ENCODE peak calls at places on chromosomes 11 and 22, in five cellular contexts. One of them, this sample, is unnamed.

GRCh38 chr22:42202669-42203068 is 67.8 kb downstream of the TCF20 start:
- DNase-seq in CD4-positive, alpha-beta T cell: peak; percentile 25
- DNase-seq in uterus: no peak
- DNase-seq in aorta: no peak
- DNase-seq in tibial artery: no peak
- DNase-seq in this sample: no peak

GRCh38 chr11:556175-556699 is 4.3 kb downstream of the LMNTD2 start:
- DNase-seq in uterus: no peak
- DNase-seq in tibial artery: no peak
- DNase-seq in aorta: no peak
- DNase-seq in CD4-positive, alpha-beta T cell: no peak
- DNase-seq in this sample: no peak

GRCh38 chr22:41939981-41940852 is 6.7 kb downstream of the CENPM start:
- DNase-seq in uterus: no peak
- DNase-seq in tibial artery: no peak
- DNase-seq in CD4-positive, alpha-beta T cell: peak; percentile 87
- DNase-seq in aorta: no peak
- DNase-seq in this sample: no peak

GRCh38 chr11:32374261-32374711 is 61.1 kb downstream of the WT1 start:
- DNase-seq in aorta: no peak
- DNase-seq in CD4-positive, alpha-beta T cell: no peak
- DNase-seq in uterus: peak; percentile 51
- DNase-seq in tibial artery: no peak
- DNase-seq in this sample: no peak

GRCh38 chr11:105935791-105936190 is 86.2 kb downstream of the MSANTD4 start:
- DNase-seq in tibial artery: no peak
- DNase-seq in aorta: no peak
- DNase-seq in CD4-positive, alpha-beta T cell: no peak
- DNase-seq in uterus: no peak
- DNase-seq in this sample: no peak

GRCh38 chr11:80084614-80085013 is 643.8 kb upstream of the TENM4 start:
- DNase-seq in CD4-positive, alpha-beta T cell: no peak
- DNase-seq in uterus: no peak
- DNase-seq in aorta: no peak
- DNase-seq in tibial artery: no peak
- DNase-seq in this sample: no peak

GRCh38 chr11:87466228-87466627 is 428.5 kb downstream of the TMEM135 start:
- DNase-seq in CD4-positive, alpha-beta T cell: no peak
- DNase-seq in aorta: no peak
- DNase-seq in uterus: peak; percentile 76
- DNase-seq in tibial artery: no peak
- DNase-seq in this sample: no peak

GRCh38 chr11:69180726-69181125 is 25.0 kb downstream of the SMIM38 start:
- DNase-seq in uterus: no peak
- DNase-seq in tibial artery: no peak
- DNase-seq in CD4-positive, alpha-beta T cell: no peak
- DNase-seq in aorta: no peak
- DNase-seq in this sample: no peak

GRCh38 chr11:77968337-77968736 is 26.1 kb downstream of the INTS4 start:
- DNase-seq in aorta: no peak
- DNase-seq in tibial artery: no peak
- DNase-seq in uterus: no peak
- DNase-seq in CD4-positive, alpha-beta T cell: no peak
- DNase-seq in this sample: no peak

GRCh38 chr11:115501895-115502589 is 2.2 kb downstream of the CADM1 start:
- DNase-seq in CD4-positive, alpha-beta T cell: no peak
- DNase-seq in aorta: no peak
- DNase-seq in tibial artery: no peak
- DNase-seq in uterus: no peak
- DNase-seq in this sample: peak; percentile 23

GRCh38 chr22:35524966-35525686 is 15.5 kb upstream of the RASD2 start:
- DNase-seq in tibial artery: no peak
- DNase-seq in uterus: peak; percentile 62
- DNase-seq in CD4-positive, alpha-beta T cell: no peak
- DNase-seq in aorta: no peak
- DNase-seq in this sample: no peak

GRCh38 chr11:68714047-68714856 is 29.9 kb downstream of the GAL start:
- DNase-seq in CD4-positive, alpha-beta T cell: no peak
- DNase-seq in aorta: no peak
- DNase-seq in uterus: no peak
- DNase-seq in tibial artery: no peak
- DNase-seq in this sample: no peak

GRCh38 chr22:25998118-25998775 is 171.0 kb upstream of the SEZ6L start:
- DNase-seq in CD4-positive, alpha-beta T cell: no peak
- DNase-seq in uterus: no peak
- DNase-seq in aorta: no peak
- DNase-seq in tibial artery: no peak
- DNase-seq in this sample: no peak

GRCh38 chr11:108286369-108286768 is 63.5 kb downstream of the ATM start:
- DNase-seq in uterus: no peak
- DNase-seq in tibial artery: no peak
- DNase-seq in CD4-positive, alpha-beta T cell: no peak
- DNase-seq in aorta: no peak
- DNase-seq in this sample: no peak

GRCh38 chr11:131195801-131196517 is 174.5 kb upstream of the NTM start:
- DNase-seq in uterus: peak; percentile 18
- DNase-seq in CD4-positive, alpha-beta T cell: no peak
- DNase-seq in aorta: no peak
- DNase-seq in tibial artery: no peak
- DNase-seq in this sample: no peak

GRCh38 chr11:78350101-78350645 is 67.4 kb downstream of the GAB2 start:
- DNase-seq in tibial artery: no peak
- DNase-seq in aorta: no peak
- DNase-seq in CD4-positive, alpha-beta T cell: no peak
- DNase-seq in uterus: peak; percentile 30
- DNase-seq in this sample: no peak

GRCh38 chr22:34903416-34903815 is 162.5 kb upstream of the ISX start:
- DNase-seq in tibial artery: no peak
- DNase-seq in CD4-positive, alpha-beta T cell: no peak
- DNase-seq in aorta: no peak
- DNase-seq in uterus: no peak
- DNase-seq in this sample: no peak

GRCh38 chr11:121613724-121614123 is 161.0 kb upstream of the SORL1-AS1 start:
- DNase-seq in aorta: no peak
- DNase-seq in tibial artery: no peak
- DNase-seq in CD4-positive, alpha-beta T cell: no peak
- DNase-seq in uterus: no peak
- DNase-seq in this sample: no peak

GRCh38 chr22:37808294-37808657 is 542 bp downstream of the GCAT start:
- DNase-seq in CD4-positive, alpha-beta T cell: no peak
- DNase-seq in aorta: no peak
- DNase-seq in tibial artery: no peak
- DNase-seq in uterus: no peak
- DNase-seq in this sample: no peak

GRCh38 chr22:43561421-43562178 is 149.8 kb downstream of the MPPED1 start:
- DNase-seq in tibial artery: no peak
- DNase-seq in aorta: no peak
- DNase-seq in CD4-positive, alpha-beta T cell: no peak
- DNase-seq in uterus: no peak
- DNase-seq in this sample: no peak

GRCh38 chr22:26432619-26433311 is 3.7 kb downstream of the ASPHD2 start:
- DNase-seq in aorta: no peak
- DNase-seq in uterus: no peak
- DNase-seq in CD4-positive, alpha-beta T cell: no peak
- DNase-seq in tibial artery: no peak
- DNase-seq in this sample: no peak

GRCh38 chr22:46971141-46971775 is 208.8 kb downstream of the TBC1D22A start:
- DNase-seq in tibial artery: no peak
- DNase-seq in CD4-positive, alpha-beta T cell: no peak
- DNase-seq in aorta: no peak
- DNase-seq in uterus: no peak
- DNase-seq in this sample: no peak

GRCh38 chr22:50560034-50560433 is 2.7 kb downstream of the SYCE3 start:
- DNase-seq in aorta: no peak
- DNase-seq in tibial artery: no peak
- DNase-seq in uterus: no peak
- DNase-seq in CD4-positive, alpha-beta T cell: no peak
- DNase-seq in this sample: no peak

GRCh38 chr22:39092111-39092867 is 4.8 kb upstream of the APOBEC3H start:
- DNase-seq in uterus: no peak
- DNase-seq in CD4-positive, alpha-beta T cell: no peak
- DNase-seq in tibial artery: no peak
- DNase-seq in aorta: no peak
- DNase-seq in this sample: no peak

GRCh38 chr11:87596176-87596575 is 558.4 kb downstream of the TMEM135 start:
- DNase-seq in uterus: no peak
- DNase-seq in aorta: no peak
- DNase-seq in CD4-positive, alpha-beta T cell: no peak
- DNase-seq in tibial artery: no peak
- DNase-seq in this sample: no peak

GRCh38 chr11:22539851-22540376 is 85.7 kb downstream of the FANCF start:
- DNase-seq in uterus: no peak
- DNase-seq in CD4-positive, alpha-beta T cell: no peak
- DNase-seq in tibial artery: no peak
- DNase-seq in aorta: no peak
- DNase-seq in this sample: no peak

GRCh38 chr11:47332303-47332711 is 20.2 kb downstream of the MYBPC3 start:
- DNase-seq in tibial artery: no peak
- DNase-seq in CD4-positive, alpha-beta T cell: no peak
- DNase-seq in uterus: no peak
- DNase-seq in aorta: peak; percentile 70
- DNase-seq in this sample: no peak

GRCh38 chr22:17948101-17948500 is 76.3 kb downstream of the MICAL3 start:
- DNase-seq in CD4-positive, alpha-beta T cell: no peak
- DNase-seq in uterus: no peak
- DNase-seq in aorta: no peak
- DNase-seq in tibial artery: no peak
- DNase-seq in this sample: no peak

GRCh38 chr11:33668468-33668825 is 32.2 kb downstream of the C11orf91 start:
- DNase-seq in aorta: no peak
- DNase-seq in tibial artery: no peak
- DNase-seq in uterus: no peak
- DNase-seq in CD4-positive, alpha-beta T cell: no peak
- DNase-seq in this sample: no peak

GRCh38 chr11:27557223-27557622 is 50.7 kb upstream of the LIN7C start:
- DNase-seq in tibial artery: no peak
- DNase-seq in uterus: no peak
- DNase-seq in CD4-positive, alpha-beta T cell: no peak
- DNase-seq in aorta: no peak
- DNase-seq in this sample: no peak

GRCh38 chr22:29359469-29359868 is 28.9 kb downstream of the AP1B1 start:
- DNase-seq in uterus: peak; percentile 66
- DNase-seq in aorta: no peak
- DNase-seq in tibial artery: no peak
- DNase-seq in CD4-positive, alpha-beta T cell: no peak
- DNase-seq in this sample: peak; percentile 19
- H3K27ac ChIP-seq in uterus: peak overlapping the region; percentile 5
- H3K27ac ChIP-seq in aorta: no peak overlapping the region
- H3K27ac ChIP-seq in tibial artery: no peak overlapping the region
- H3K27ac ChIP-seq in CD4-positive, alpha-beta T cell: no peak overlapping the region
- H3K27ac ChIP-seq in this sample: no peak overlapping the region

GRCh38 chr11:61328351-61328750 is 4.6 kb downstream of the DDB1 start:
- DNase-seq in CD4-positive, alpha-beta T cell: no peak
- DNase-seq in aorta: peak; percentile 41
- DNase-seq in uterus: no peak
- DNase-seq in tibial artery: no peak
- DNase-seq in this sample: no peak
- H3K27ac ChIP-seq in CD4-positive, alpha-beta T cell: no peak overlapping the region
- H3K27ac ChIP-seq in aorta: no peak overlapping the region
- H3K27ac ChIP-seq in uterus: no peak overlapping the region
- H3K27ac ChIP-seq in tibial artery: no peak overlapping the region
- H3K27ac ChIP-seq in this sample: no peak overlapping the region

DNA sequence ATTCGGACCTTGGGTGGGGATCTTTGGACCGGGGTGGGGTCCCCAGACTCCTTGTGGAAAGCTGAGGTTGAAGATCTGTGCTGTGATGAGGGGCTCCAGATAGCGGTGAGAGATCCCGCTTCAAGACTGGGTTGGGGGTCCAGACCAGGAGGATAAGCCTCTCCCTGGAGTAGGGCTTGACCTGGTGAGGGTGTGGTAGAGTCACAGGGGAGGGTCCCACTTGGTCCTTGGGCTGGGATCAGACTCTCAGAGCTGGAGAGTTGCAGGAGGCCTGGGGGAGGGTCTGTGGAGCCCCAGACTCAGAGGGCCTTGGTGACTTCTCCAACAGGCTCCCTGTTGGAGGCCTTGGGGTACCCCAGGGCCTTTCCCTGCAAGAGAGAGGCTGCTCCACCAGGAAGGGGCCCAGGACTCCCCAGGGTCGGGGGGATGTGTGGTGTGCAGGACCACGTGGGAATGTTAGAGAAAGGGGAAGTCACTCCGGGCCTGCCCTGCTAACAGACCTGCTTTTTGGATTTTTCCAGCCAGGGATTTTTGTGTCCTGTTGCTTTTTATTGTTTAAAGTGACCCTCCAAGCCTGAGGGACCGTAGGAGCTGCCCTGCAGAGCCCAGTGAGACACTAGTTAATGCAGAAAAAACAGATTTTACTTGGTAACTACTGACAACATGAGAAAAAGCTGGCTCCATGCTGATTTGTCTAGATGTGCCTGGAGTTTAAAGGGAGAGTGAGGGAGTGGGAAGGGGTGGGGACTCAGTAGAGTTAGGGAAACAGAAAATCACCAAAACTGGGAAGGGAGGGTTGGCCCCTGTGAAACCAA is 660 bp upstream of the TXNRD2 start:
- DNase-seq in aorta: no peak
- DNase-seq in CD4-positive, alpha-beta T cell: no peak
- DNase-seq in tibial artery: peak; percentile 70
- DNase-seq in uterus: no peak
- DNase-seq in this sample: no peak
- H3K27ac ChIP-seq in aorta: peak overlapping the region; percentile 94
- H3K27ac ChIP-seq in CD4-positive, alpha-beta T cell: peak overlapping the region; percentile 62
- H3K27ac ChIP-seq in tibial artery: peak overlapping the region; percentile 98
- H3K27ac ChIP-seq in uterus: peak overlapping the region; percentile 96
- H3K27ac ChIP-seq in this sample: peak overlapping the region; percentile 77

GRCh38 chr11:12559011-12559410 is 115.2 kb upstream of the TEAD1 start:
- DNase-seq in tibial artery: no peak
- DNase-seq in uterus: no peak
- DNase-seq in aorta: no peak
- DNase-seq in CD4-positive, alpha-beta T cell: no peak
- DNase-seq in this sample: no peak
- H3K27ac ChIP-seq in tibial artery: no peak overlapping the region
- H3K27ac ChIP-seq in uterus: no peak overlapping the region
- H3K27ac ChIP-seq in aorta: no peak overlapping the region
- H3K27ac ChIP-seq in CD4-positive, alpha-beta T cell: no peak overlapping the region
- H3K27ac ChIP-seq in this sample: no peak overlapping the region

GRCh38 chr11:117866526-117866925 is 9.9 kb downstream of the FXYD6 start:
- DNase-seq in aorta: no peak
- DNase-seq in CD4-positive, alpha-beta T cell: no peak
- DNase-seq in uterus: no peak
- DNase-seq in tibial artery: no peak
- DNase-seq in this sample: no peak
- H3K27ac ChIP-seq in aorta: no peak overlapping the region
- H3K27ac ChIP-seq in CD4-positive, alpha-beta T cell: no peak overlapping the region
- H3K27ac ChIP-seq in uterus: peak overlapping the region; percentile 89
- H3K27ac ChIP-seq in tibial artery: no peak overlapping the region
- H3K27ac ChIP-seq in this sample: no peak overlapping the region

DNA sequence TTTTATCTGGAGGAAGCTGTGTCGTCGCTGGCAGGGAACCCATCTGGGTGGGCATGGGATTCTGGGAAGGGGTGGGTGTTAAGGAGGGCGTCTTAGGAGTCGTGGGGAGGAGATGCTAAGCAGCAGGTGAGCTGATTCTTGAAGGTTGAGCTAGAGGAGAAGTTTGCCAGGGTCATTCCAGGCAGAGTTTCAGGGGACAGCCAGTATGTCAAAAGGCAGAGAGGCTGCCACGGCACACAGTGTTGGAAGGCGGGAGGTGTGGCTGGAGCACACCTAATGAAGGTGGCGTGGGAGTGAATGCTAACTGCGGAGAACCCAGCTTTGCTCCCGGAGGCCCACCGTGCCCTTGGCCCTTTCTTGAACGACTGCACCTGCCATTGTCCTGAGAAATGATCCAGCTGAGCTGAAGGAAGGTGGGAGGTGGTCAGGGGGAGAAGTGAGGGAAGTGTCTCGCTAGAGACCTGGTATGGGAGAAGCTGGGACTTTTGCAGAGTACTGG is 1.3 kb downstream of the FAM118A start:
- DNase-seq in tibial artery: no peak
- DNase-seq in uterus: no peak
- DNase-seq in aorta: no peak
- DNase-seq in CD4-positive, alpha-beta T cell: no peak
- DNase-seq in this sample: no peak
- H3K27ac ChIP-seq in tibial artery: peak overlapping the region; percentile 90
- H3K27ac ChIP-seq in uterus: no peak overlapping the region
- H3K27ac ChIP-seq in aorta: no peak overlapping the region
- H3K27ac ChIP-seq in CD4-positive, alpha-beta T cell: peak overlapping the region; percentile 87
- H3K27ac ChIP-seq in this sample: peak overlapping the region; percentile 26

This sample was measured in caudate nucleus.